ENCODE peak calls at places on chromosomes 7 and 10, in six cellular contexts. One of them, this sample, is unnamed.
A peak's percentile ranks its signal among the peaks of the same experiment; 100 is the strongest.

GRCh38 chr10:3526721-3527120 is 258.3 kb downstream of the KLF6 start:
- DNase-seq in neuronal stem cell: no peak
- DNase-seq in H9: no peak
- DNase-seq in mesenchymal stem cell: peak; percentile 94
- DNase-seq in H1: no peak
- DNase-seq in IMR-90: peak; percentile 91
- DNase-seq in this sample: no peak

GRCh38 chr7:23685770-23686169 is 5.8 kb downstream of the FAM221A start:
- DNase-seq in IMR-90: peak; percentile 13
- DNase-seq in H1: no peak
- DNase-seq in mesenchymal stem cell: peak; percentile 14
- DNase-seq in neuronal stem cell: no peak
- DNase-seq in H9: no peak
- DNase-seq in this sample: no peak

GRCh38 chr10:82914655-82915136 is 1039.7 kb downstream of the NRG3 start:
- DNase-seq in H1: no peak
- DNase-seq in IMR-90: no peak
- DNase-seq in neuronal stem cell: no peak
- DNase-seq in mesenchymal stem cell: no peak
- DNase-seq in H9: no peak
- DNase-seq in this sample: no peak

GRCh38 chr10:88114368-88114767 is 250.9 kb downstream of the PTEN start:
- DNase-seq in H1: no peak
- DNase-seq in IMR-90: peak; percentile 25
- DNase-seq in neuronal stem cell: no peak
- DNase-seq in mesenchymal stem cell: peak; percentile 50
- DNase-seq in H9: peak; percentile 73
- DNase-seq in this sample: peak; percentile 80

GRCh38 chr10:71266147-71266917 is 52.7 kb upstream of the SLC29A3 start:
- DNase-seq in neuronal stem cell: no peak
- DNase-seq in H9: no peak
- DNase-seq in IMR-90: peak; percentile 90
- DNase-seq in H1: no peak
- DNase-seq in mesenchymal stem cell: peak; percentile 92
- DNase-seq in this sample: peak; percentile 92

GRCh38 chr10:110147961-110148360 is 59.4 kb upstream of the MXI1 start:
- DNase-seq in mesenchymal stem cell: no peak
- DNase-seq in H1: no peak
- DNase-seq in IMR-90: peak; percentile 6
- DNase-seq in neuronal stem cell: no peak
- DNase-seq in H9: no peak
- DNase-seq in this sample: no peak

GRCh38 chr10:74334221-74334620 is 183.2 kb downstream of the ADK start:
- DNase-seq in IMR-90: no peak
- DNase-seq in neuronal stem cell: no peak
- DNase-seq in H1: no peak
- DNase-seq in H9: no peak
- DNase-seq in mesenchymal stem cell: no peak
- DNase-seq in this sample: peak; percentile 47

GRCh38 chr7:99607548-99607947 is 9.2 kb upstream of the ZSCAN25 start:
- DNase-seq in mesenchymal stem cell: no peak
- DNase-seq in H1: no peak
- DNase-seq in IMR-90: no peak
- DNase-seq in H9: no peak
- DNase-seq in neuronal stem cell: no peak
- DNase-seq in this sample: no peak

GRCh38 chr10:124125305-124126116 is 32.1 kb upstream of the CHST15 start:
- DNase-seq in H1: no peak
- DNase-seq in mesenchymal stem cell: no peak
- DNase-seq in H9: peak; percentile 57
- DNase-seq in neuronal stem cell: no peak
- DNase-seq in IMR-90: no peak
- DNase-seq in this sample: peak; percentile 42

GRCh38 chr7:79009647-79010046 is 443.8 kb downstream of the MAGI2 start:
- DNase-seq in H9: no peak
- DNase-seq in H1: no peak
- DNase-seq in neuronal stem cell: no peak
- DNase-seq in mesenchymal stem cell: no peak
- DNase-seq in IMR-90: peak; percentile 5
- DNase-seq in this sample: no peak

GRCh38 chr7:116670409-116671036 is 1.5 kb upstream of the MET start:
- DNase-seq in IMR-90: peak; percentile 26
- DNase-seq in neuronal stem cell: no peak
- DNase-seq in H9: no peak
- DNase-seq in H1: no peak
- DNase-seq in mesenchymal stem cell: peak; percentile 15
- DNase-seq in this sample: no peak

GRCh38 chr7:102914585-102914984 is 1.8 kb downstream of the LRRC17 start:
- DNase-seq in H9: peak; percentile 62
- DNase-seq in neuronal stem cell: no peak
- DNase-seq in IMR-90: peak; percentile 93
- DNase-seq in mesenchymal stem cell: no peak
- DNase-seq in H1: no peak
- DNase-seq in this sample: peak; percentile 39

GRCh38 chr10:102624751-102625330 is 19.4 kb upstream of the TRIM8 start:
- DNase-seq in H9: no peak
- DNase-seq in H1: no peak
- DNase-seq in IMR-90: no peak
- DNase-seq in neuronal stem cell: no peak
- DNase-seq in mesenchymal stem cell: no peak
- DNase-seq in this sample: no peak

GRCh38 chr7:55144333-55144954 is 125.6 kb downstream of the EGFR start:
- DNase-seq in IMR-90: no peak
- DNase-seq in neuronal stem cell: no peak
- DNase-seq in mesenchymal stem cell: no peak
- DNase-seq in H9: peak; percentile 76
- DNase-seq in H1: no peak
- DNase-seq in this sample: peak; percentile 38

GRCh38 chr10:51574248-51575067 is 124.9 kb downstream of the CSTF2T start:
- DNase-seq in mesenchymal stem cell: no peak
- DNase-seq in IMR-90: peak; percentile 9
- DNase-seq in H1: no peak
- DNase-seq in neuronal stem cell: no peak
- DNase-seq in H9: no peak
- DNase-seq in this sample: peak; percentile 2

GRCh38 chr10:114029655-114030054 is 14.0 kb upstream of the ADRB1 start:
- DNase-seq in mesenchymal stem cell: no peak
- DNase-seq in H1: no peak
- DNase-seq in neuronal stem cell: no peak
- DNase-seq in H9: no peak
- DNase-seq in IMR-90: no peak
- DNase-seq in this sample: no peak

GRCh38 chr7:149731207-149731955 is 42.0 kb downstream of the ZNF467 start:
- DNase-seq in neuronal stem cell: no peak
- DNase-seq in H9: peak; percentile 17
- DNase-seq in mesenchymal stem cell: no peak
- DNase-seq in IMR-90: no peak
- DNase-seq in H1: no peak
- DNase-seq in this sample: no peak
- H3K27ac ChIP-seq in neuronal stem cell: no peak overlapping the region
- H3K27ac ChIP-seq in H9: no peak overlapping the region
- H3K27ac ChIP-seq in mesenchymal stem cell: no peak overlapping the region
- H3K27ac ChIP-seq in IMR-90: no peak overlapping the region
- H3K27ac ChIP-seq in H1: no peak overlapping the region
- H3K27ac ChIP-seq in this sample: no peak overlapping the region

DNA sequence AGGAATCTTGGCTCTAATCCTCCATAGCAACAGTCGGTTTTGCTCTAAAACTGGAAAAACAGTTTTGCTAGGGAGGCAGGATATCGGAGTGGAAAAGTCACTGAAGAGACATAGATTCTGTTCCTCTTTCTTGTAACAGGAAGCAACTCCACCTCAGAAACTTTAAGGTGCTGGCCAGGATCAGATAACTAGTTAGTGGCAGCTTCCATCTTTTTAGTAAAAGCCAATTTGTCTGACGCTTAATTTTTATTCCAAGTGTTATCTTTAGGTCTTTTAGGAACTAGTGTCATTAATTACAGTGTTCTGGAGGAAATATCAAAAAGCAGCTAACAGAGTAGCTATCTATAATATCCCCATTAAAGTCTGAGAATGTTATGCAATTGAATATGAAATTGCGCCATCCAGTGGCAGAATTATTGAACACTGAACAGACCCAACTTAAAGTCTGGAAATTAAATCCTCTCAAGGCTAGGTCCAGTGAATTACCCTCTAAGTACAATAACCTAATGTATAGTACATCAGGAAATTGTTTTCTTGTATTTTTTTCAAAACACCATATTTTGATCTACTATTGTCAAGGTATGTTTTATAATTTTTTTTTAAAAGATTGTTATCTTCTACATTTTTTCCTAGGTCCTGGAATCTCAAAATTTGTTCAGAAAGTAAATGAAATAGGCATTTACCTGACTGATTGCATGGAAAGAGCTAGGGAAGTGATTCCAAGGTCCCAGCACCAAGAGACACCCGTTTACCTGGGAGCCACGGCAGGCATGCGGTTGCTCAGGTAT is 65.9 kb upstream of the CC2D2B start:
- DNase-seq in mesenchymal stem cell: peak; percentile 77
- DNase-seq in neuronal stem cell: peak; percentile 54
- DNase-seq in H9: no peak
- DNase-seq in H1: peak; percentile 15
- DNase-seq in IMR-90: peak; percentile 66
- DNase-seq in this sample: peak; percentile 79
- H3K23ac ChIP-seq in mesenchymal stem cell: no peak overlapping the region
- H3K23ac ChIP-seq in neuronal stem cell: no peak overlapping the region
- H3K23ac ChIP-seq in H9: no peak overlapping the region
- H3K23ac ChIP-seq in H1: no peak overlapping the region
- H3K23ac ChIP-seq in IMR-90: peak overlapping the region; percentile 9
- H3K23ac ChIP-seq in this sample: no peak overlapping the region

GRCh38 chr7:127946847-127947246 is 84.4 kb downstream of the LRRC4 start:
- DNase-seq in H9: no peak
- DNase-seq in H1: no peak
- DNase-seq in mesenchymal stem cell: no peak
- DNase-seq in neuronal stem cell: no peak
- DNase-seq in IMR-90: peak; percentile 54
- DNase-seq in this sample: no peak

GRCh38 chr7:127940365-127941160 is 90.7 kb downstream of the LRRC4 start:
- DNase-seq in H1: no peak
- DNase-seq in H9: no peak
- DNase-seq in neuronal stem cell: no peak
- DNase-seq in IMR-90: no peak
- DNase-seq in mesenchymal stem cell: no peak
- DNase-seq in this sample: no peak

GRCh38 chr7:127946081-127946480 is 85.2 kb downstream of the LRRC4 start:
- DNase-seq in mesenchymal stem cell: no peak
- DNase-seq in IMR-90: no peak
- DNase-seq in neuronal stem cell: no peak
- DNase-seq in H1: no peak
- DNase-seq in H9: no peak
- DNase-seq in this sample: no peak

GRCh38 chr7:127941471-127941870 is 89.8 kb downstream of the LRRC4 start:
- DNase-seq in mesenchymal stem cell: no peak
- DNase-seq in H1: no peak
- DNase-seq in IMR-90: no peak
- DNase-seq in H9: no peak
- DNase-seq in neuronal stem cell: no peak
- DNase-seq in this sample: no peak

GRCh38 chr7:127943541-127944521 is 87.4 kb downstream of the LRRC4 start:
- DNase-seq in mesenchymal stem cell: no peak
- DNase-seq in H1: no peak
- DNase-seq in IMR-90: peak; percentile 72
- DNase-seq in neuronal stem cell: no peak
- DNase-seq in H9: no peak
- DNase-seq in this sample: no peak
- H3K27ac ChIP-seq in mesenchymal stem cell: no peak overlapping the region
- H3K27ac ChIP-seq in H1: no peak overlapping the region
- H3K27ac ChIP-seq in IMR-90: no peak overlapping the region
- H3K27ac ChIP-seq in neuronal stem cell: no peak overlapping the region
- H3K27ac ChIP-seq in H9: no peak overlapping the region
- H3K27ac ChIP-seq in this sample: no peak overlapping the region

GRCh38 chr10:119893845-119894427 is 1.4 kb downstream of the SEC23IP start:
- DNase-seq in IMR-90: no peak
- DNase-seq in H9: no peak
- DNase-seq in H1: no peak
- DNase-seq in neuronal stem cell: no peak
- DNase-seq in mesenchymal stem cell: no peak
- DNase-seq in this sample: no peak

GRCh38 chr10:119898577-119898976 is 6.0 kb downstream of the SEC23IP start:
- DNase-seq in mesenchymal stem cell: no peak
- DNase-seq in H1: no peak
- DNase-seq in H9: no peak
- DNase-seq in IMR-90: no peak
- DNase-seq in neuronal stem cell: no peak
- DNase-seq in this sample: no peak

GRCh38 chr10:119896937-119897336 is 4.4 kb downstream of the SEC23IP start:
- DNase-seq in IMR-90: no peak
- DNase-seq in H9: no peak
- DNase-seq in H1: no peak
- DNase-seq in mesenchymal stem cell: peak; percentile 66
- DNase-seq in neuronal stem cell: no peak
- DNase-seq in this sample: no peak

GRCh38 chr10:119897366-119897765 is 4.8 kb downstream of the SEC23IP start:
- DNase-seq in H9: no peak
- DNase-seq in neuronal stem cell: no peak
- DNase-seq in H1: no peak
- DNase-seq in mesenchymal stem cell: no peak
- DNase-seq in IMR-90: no peak
- DNase-seq in this sample: no peak

GRCh38 chr10:119896061-119896655 is 3.6 kb downstream of the SEC23IP start:
- DNase-seq in IMR-90: peak; percentile 95
- DNase-seq in neuronal stem cell: no peak
- DNase-seq in mesenchymal stem cell: peak; percentile 66
- DNase-seq in H9: no peak
- DNase-seq in H1: no peak
- DNase-seq in this sample: no peak
- H3K23ac ChIP-seq in IMR-90: peak overlapping the region; percentile 25
- H3K23ac ChIP-seq in neuronal stem cell: no peak overlapping the region
- H3K23ac ChIP-seq in mesenchymal stem cell: no peak overlapping the region
- H3K23ac ChIP-seq in H9: no peak overlapping the region
- H3K23ac ChIP-seq in H1: no peak overlapping the region
- H3K23ac ChIP-seq in this sample: no peak overlapping the region

GRCh38 chr7:151511270-151511669 is 8.4 kb downstream of the RHEB start:
- DNase-seq in H1: no peak
- DNase-seq in neuronal stem cell: no peak
- DNase-seq in IMR-90: no peak
- DNase-seq in mesenchymal stem cell: no peak
- DNase-seq in H9: no peak
- DNase-seq in this sample: no peak
- H3K27ac ChIP-seq in H1: no peak overlapping the region
- H3K27ac ChIP-seq in neuronal stem cell: no peak overlapping the region
- H3K27ac ChIP-seq in IMR-90: no peak overlapping the region
- H3K27ac ChIP-seq in mesenchymal stem cell: no peak overlapping the region
- H3K27ac ChIP-seq in H9: no peak overlapping the region
- H3K27ac ChIP-seq in this sample: no peak overlapping the region